ENCODE peak calls at places on chromosome 20, in eight cellular contexts. One of them, this sample, is unnamed.

GRCh38 chr20:62424249-62425109 is 2.9 kb downstream of the RBBP8NL start:
- DNase-seq in Peyer's patch: no peak
- DNase-seq in psoas muscle: no peak
- DNase-seq in cardiac fibroblast: no peak
- DNase-seq in GM04504: no peak
- DNase-seq in activated T-helper 1 cell treated with Interleukin-2 at 50 U/mL for 16 hours: no peak
- DNase-seq in T follicular helper cell: no peak
- DNase-seq in neural progenitor cell: no peak
- DNase-seq in this sample: no peak

GRCh38 chr20:20497242-20497985 is 129.5 kb downstream of the INSM1 start:
- DNase-seq in Peyer's patch: no peak
- DNase-seq in psoas muscle: no peak
- DNase-seq in cardiac fibroblast: no peak
- DNase-seq in GM04504: no peak
- DNase-seq in activated T-helper 1 cell treated with Interleukin-2 at 50 U/mL for 16 hours: no peak
- DNase-seq in T follicular helper cell: no peak
- DNase-seq in neural progenitor cell: no peak
- DNase-seq in this sample: no peak

GRCh38 chr20:15682690-15683089 is 890.6 kb downstream of the KIF16B start:
- DNase-seq in Peyer's patch: no peak
- DNase-seq in psoas muscle: no peak
- DNase-seq in cardiac fibroblast: no peak
- DNase-seq in GM04504: no peak
- DNase-seq in activated T-helper 1 cell treated with Interleukin-2 at 50 U/mL for 16 hours: no peak
- DNase-seq in T follicular helper cell: no peak
- DNase-seq in neural progenitor cell: no peak
- DNase-seq in this sample: no peak

GRCh38 chr20:17796096-17796563 is 96.4 kb downstream of the BANF2 start:
- DNase-seq in Peyer's patch: no peak
- DNase-seq in psoas muscle: peak
- DNase-seq in cardiac fibroblast: peak
- DNase-seq in GM04504: peak
- DNase-seq in activated T-helper 1 cell treated with Interleukin-2 at 50 U/mL for 16 hours: no peak
- DNase-seq in T follicular helper cell: no peak
- DNase-seq in neural progenitor cell: no peak
- DNase-seq in this sample: no peak

GRCh38 chr20:21503345-21503744 is 10.5 kb downstream of the NKX2-2 start:
- DNase-seq in Peyer's patch: no peak
- DNase-seq in psoas muscle: no peak
- DNase-seq in cardiac fibroblast: no peak
- DNase-seq in GM04504: no peak
- DNase-seq in activated T-helper 1 cell treated with Interleukin-2 at 50 U/mL for 16 hours: no peak
- DNase-seq in T follicular helper cell: no peak
- DNase-seq in neural progenitor cell: no peak
- DNase-seq in this sample: no peak

GRCh38 chr20:60695223-60695622 is 556.8 kb upstream of the CDH4 start:
- DNase-seq in Peyer's patch: no peak
- DNase-seq in psoas muscle: no peak
- DNase-seq in cardiac fibroblast: peak
- DNase-seq in GM04504: peak
- DNase-seq in activated T-helper 1 cell treated with Interleukin-2 at 50 U/mL for 16 hours: no peak
- DNase-seq in T follicular helper cell: no peak
- DNase-seq in neural progenitor cell: no peak
- DNase-seq in this sample: no peak

GRCh38 chr20:16978497-16978896 is 230.3 kb downstream of the OTOR start:
- DNase-seq in Peyer's patch: no peak
- DNase-seq in psoas muscle: no peak
- DNase-seq in cardiac fibroblast: no peak
- DNase-seq in GM04504: no peak
- DNase-seq in activated T-helper 1 cell treated with Interleukin-2 at 50 U/mL for 16 hours: no peak
- DNase-seq in T follicular helper cell: no peak
- DNase-seq in neural progenitor cell: no peak
- DNase-seq in this sample: no peak

GRCh38 chr20:36773123-36773547 is 428 bp downstream of the DSN1 start:
- DNase-seq in Peyer's patch: no peak
- DNase-seq in psoas muscle: no peak
- DNase-seq in cardiac fibroblast: no peak
- DNase-seq in GM04504: no peak
- DNase-seq in activated T-helper 1 cell treated with Interleukin-2 at 50 U/mL for 16 hours: no peak
- DNase-seq in T follicular helper cell: no peak
- DNase-seq in neural progenitor cell: peak
- DNase-seq in this sample: no peak

GRCh38 chr20:23282111-23282510 is 68.5 kb upstream of the NXT1 start:
- DNase-seq in Peyer's patch: no peak
- DNase-seq in psoas muscle: no peak
- DNase-seq in cardiac fibroblast: no peak
- DNase-seq in GM04504: no peak
- DNase-seq in activated T-helper 1 cell treated with Interleukin-2 at 50 U/mL for 16 hours: no peak
- DNase-seq in T follicular helper cell: no peak
- DNase-seq in neural progenitor cell: no peak
- DNase-seq in this sample: no peak

GRCh38 chr20:61697666-61698597 is 367.7 kb downstream of the TAF4 start:
- DNase-seq in Peyer's patch: no peak
- DNase-seq in psoas muscle: no peak
- DNase-seq in cardiac fibroblast: no peak
- DNase-seq in GM04504: no peak
- DNase-seq in activated T-helper 1 cell treated with Interleukin-2 at 50 U/mL for 16 hours: no peak
- DNase-seq in T follicular helper cell: no peak
- DNase-seq in neural progenitor cell: no peak
- DNase-seq in this sample: no peak

GRCh38 chr20:3312940-3313656 is 74.1 kb upstream of the SLC4A11 start:
- DNase-seq in Peyer's patch: no peak
- DNase-seq in psoas muscle: no peak
- DNase-seq in cardiac fibroblast: peak
- DNase-seq in GM04504: peak
- DNase-seq in activated T-helper 1 cell treated with Interleukin-2 at 50 U/mL for 16 hours: no peak
- DNase-seq in T follicular helper cell: no peak
- DNase-seq in neural progenitor cell: no peak
- DNase-seq in this sample: no peak

GRCh38 chr20:12098411-12098810 is 180.7 kb downstream of the BTBD3 start:
- DNase-seq in Peyer's patch: no peak
- DNase-seq in psoas muscle: no peak
- DNase-seq in cardiac fibroblast: no peak
- DNase-seq in GM04504: no peak
- DNase-seq in activated T-helper 1 cell treated with Interleukin-2 at 50 U/mL for 16 hours: no peak
- DNase-seq in T follicular helper cell: no peak
- DNase-seq in neural progenitor cell: no peak
- DNase-seq in this sample: no peak

This sample was measured in NCI-H345.